ENCODE peak calls at places on chromosomes 16 and 17, in four cellular contexts. G, L, H and Y are unnamed samples.

GRCh38 chr16:81600275-81600674 is 155.7 kb downstream of the CMIP start:
- DNase-seq in H (no peak), L (no peak), G (no peak), Y (no peak)

GRCh38 chr16:86496929-86497381 is 13.4 kb upstream of the FOXF1 start:
- DNase-seq in H (no peak), G (no peak), L (no peak), Y (no peak)

GRCh38 chr17:17073006-17073626 is 30.9 kb downstream of the MPRIP start:
- DNase-seq in H (no peak), G (no peak), L (no peak), Y (no peak)

GRCh38 chr17:45889579-45889978 is 4.8 kb upstream of the MAPT start:
- DNase-seq in H (no peak), G (no peak), L (no peak), Y (no peak)

GRCh38 chr17:74429604-74430384 is 2.1 kb upstream of the GPRC5C start:
- DNase-seq in G (no peak), H (no peak), L (no peak), Y (no peak)

GRCh38 chr16:3127745-3128144 is 7.1 kb upstream of the ZNF213 start:
- DNase-seq in G (no peak), H (no peak), L (no peak), Y (no peak)

GRCh38 chr17:31627960-31628359 is 231.1 kb downstream of the COPRS start:
- DNase-seq in H (no peak), L (no peak), G (no peak), Y (no peak)

GRCh38 chr16:4053663-4054479 is 62.4 kb downstream of the ADCY9 start:
- DNase-seq in H (no peak), G (no peak), L (no peak), Y (no peak)

GRCh38 chr16:69057400-69058378 is 47.8 kb upstream of the HAS3 start:
- DNase-seq in G (no peak), L (no peak), H (no peak), Y (no peak)

GRCh38 chr17:17681187-17681743 is at the start of gene RAI1:
- DNase-seq in G (peak; percentile 78), L (peak; percentile 57), H (peak; percentile 46), Y (peak; percentile 34)

GRCh38 chr16:85455534-85455933 is 157.6 kb upstream of the GSE1 start:
- DNase-seq in H (no peak), L (no peak), G (no peak), Y (no peak)

GRCh38 chr16:68459457-68459856 is 11.1 kb upstream of the SMPD3 start:
- DNase-seq in H (no peak), G (no peak), L (no peak), Y (no peak)

GRCh38 chr17:77879896-77880280 is 78.6 kb upstream of the TNRC6C start:
- DNase-seq in L (no peak), H (no peak), G (no peak), Y (no peak)

GRCh38 chr17:41957058-41957868 is 9.3 kb upstream of the CNP start:
- DNase-seq in L (no peak), G (no peak), H (no peak), Y (no peak)

GRCh38 chr16:12086861-12087260 is 110.3 kb downstream of the SNX29 start:
- DNase-seq in G (no peak), H (no peak), L (no peak), Y (no peak)

GRCh38 chr17:21689604-21690003 is 2.7 kb upstream of the KCNJ18 start:
- DNase-seq in L (no peak), G (no peak), H (no peak), Y (no peak)

GRCh38 chr17:59423137-59423703 is 91.8 kb downstream of the YPEL2 start:
- DNase-seq in G (no peak), L (no peak), H (no peak), Y (no peak)

GRCh38 chr17:37160940-37161339 is 212.2 kb downstream of the AATF start:
- DNase-seq in H (no peak), G (no peak), L (no peak), Y (no peak)

GRCh38 chr17:13425390-13425789 is 176.3 kb downstream of the HS3ST3A1 start:
- DNase-seq in H (no peak), L (no peak), G (no peak), Y (no peak)

GRCh38 chr17:72560303-72561247 is 439.8 kb downstream of the SOX9 start:
- DNase-seq in H (peak; percentile 14), G (peak; percentile 45), L (peak; percentile 34), Y (no peak)

GRCh38 chr16:54165912-54166265 is 120.7 kb downstream of the IRX3 start:
- DNase-seq in H (no peak), G (no peak), L (no peak), Y (no peak)

GRCh38 chr17:78805301-78805700 is 23.2 kb upstream of the CYTH1 start:
- DNase-seq in L (no peak), H (no peak), G (no peak), Y (no peak)

GRCh38 chr16:56824335-56824734 is 40.7 kb upstream of the SLC12A3 start:
- DNase-seq in H (no peak), L (peak; percentile 38), G (no peak), Y (no peak)

GRCh38 chr17:47810200-47810821 is 11.3 kb downstream of the OSBPL7 start:
- DNase-seq in L (no peak), G (no peak), H (no peak), Y (no peak)

GRCh38 chr16:85104147-85104546 is 8.1 kb downstream of the CIBAR2 start:
- DNase-seq in G (no peak), L (no peak), H (no peak), Y (no peak)

GRCh38 chr16:57146735-57147134 is 39.1 kb downstream of the PSME3IP1 start:
- DNase-seq in L (no peak), H (no peak), G (no peak), Y (no peak)

GRCh38 chr16:10539256-10539655 is 41.1 kb downstream of the EMP2 start:
- DNase-seq in G (no peak), L (no peak), H (no peak), Y (no peak)

GRCh38 chr17:1232786-1233185 is 37.5 kb upstream of the BHLHA9 start:
- DNase-seq in H (no peak), L (no peak), G (no peak), Y (no peak)

GRCh38 chr16:20300312-20301097 is 26.8 kb downstream of the GP2 start:
- DNase-seq in H (no peak), L (peak; percentile 22), G (no peak), Y (peak; percentile 19)

GRCh38 chr17:78278139-78278741 is 46.8 kb downstream of the TMEM235 start:
- DNase-seq in L (no peak), G (no peak), H (no peak), Y (no peak)

GRCh38 chr16:10957771-10958486 is 13.6 kb downstream of the CLEC16A start:
- DNase-seq in L (no peak), G (no peak), H (no peak), Y (no peak)

GRCh38 chr17:15909481-15909991 is 35.4 kb upstream of the ADORA2B start:
- DNase-seq in L (no peak), G (no peak), H (no peak), Y (no peak)